ENCODE peak calls at places on chromosomes 13 and 19, in nine cellular contexts. One of them, this sample, is unnamed.
A peak's percentile ranks its signal among the peaks of the same experiment; 100 is the strongest.

GRCh38 chr13:60765700-60766411 is 368.8 kb downstream of the TDRD3 start:
- DNase-seq in AG04450: no peak
- DNase-seq in mammary epithelial cell: no peak
- DNase-seq in heart left ventricle: no peak
- DNase-seq in neural progenitor cell: no peak
- DNase-seq in stomach: no peak
- DNase-seq in adrenal gland: no peak
- DNase-seq in CD4-positive, alpha-beta T cell: no peak
- DNase-seq in lung: peak; percentile 29
- DNase-seq in this sample: no peak

GRCh38 chr13:23619073-23619855 is 49.1 kb downstream of the TNFRSF19 start:
- DNase-seq in mammary epithelial cell: peak; percentile 42
- DNase-seq in CD4-positive, alpha-beta T cell: no peak
- DNase-seq in stomach: no peak
- DNase-seq in neural progenitor cell: no peak
- DNase-seq in adrenal gland: no peak
- DNase-seq in lung: no peak
- DNase-seq in AG04450: no peak
- DNase-seq in heart left ventricle: no peak
- DNase-seq in this sample: no peak

GRCh38 chr13:35964764-35965163 is 166.4 kb downstream of the DCLK1 start:
- DNase-seq in stomach: no peak
- DNase-seq in adrenal gland: no peak
- DNase-seq in CD4-positive, alpha-beta T cell: no peak
- DNase-seq in AG04450: no peak
- DNase-seq in neural progenitor cell: no peak
- DNase-seq in mammary epithelial cell: no peak
- DNase-seq in heart left ventricle: no peak
- DNase-seq in lung: no peak
- DNase-seq in this sample: no peak

GRCh38 chr19:53809518-53810186 is 14.5 kb downstream of the NLRP12 start:
- DNase-seq in AG04450: no peak
- DNase-seq in lung: no peak
- DNase-seq in adrenal gland: no peak
- DNase-seq in mammary epithelial cell: no peak
- DNase-seq in neural progenitor cell: peak; percentile 50
- DNase-seq in CD4-positive, alpha-beta T cell: no peak
- DNase-seq in heart left ventricle: no peak
- DNase-seq in stomach: no peak
- DNase-seq in this sample: no peak

GRCh38 chr13:33262554-33262953 is 23.0 kb downstream of the STARD13 start:
- DNase-seq in AG04450: no peak
- DNase-seq in CD4-positive, alpha-beta T cell: no peak
- DNase-seq in heart left ventricle: no peak
- DNase-seq in stomach: no peak
- DNase-seq in neural progenitor cell: no peak
- DNase-seq in lung: no peak
- DNase-seq in mammary epithelial cell: no peak
- DNase-seq in adrenal gland: no peak
- DNase-seq in this sample: no peak

GRCh38 chr19:20077791-20078463 is at the start of gene ZNF90:
- DNase-seq in stomach: peak; percentile 97
- DNase-seq in CD4-positive, alpha-beta T cell: peak; percentile 80
- DNase-seq in lung: peak; percentile 92
- DNase-seq in mammary epithelial cell: peak; percentile 96
- DNase-seq in heart left ventricle: peak; percentile 97
- DNase-seq in neural progenitor cell: peak; percentile 98
- DNase-seq in AG04450: peak; percentile 92
- DNase-seq in adrenal gland: peak; percentile 91
- DNase-seq in this sample: peak; percentile 83

GRCh38 chr19:47082493-47082892 is 31.1 kb downstream of the ZC3H4 start:
- DNase-seq in CD4-positive, alpha-beta T cell: no peak
- DNase-seq in mammary epithelial cell: no peak
- DNase-seq in lung: no peak
- DNase-seq in neural progenitor cell: no peak
- DNase-seq in AG04450: no peak
- DNase-seq in adrenal gland: no peak
- DNase-seq in heart left ventricle: no peak
- DNase-seq in stomach: no peak
- DNase-seq in this sample: no peak

GRCh38 chr19:771332-771785 is 20.4 kb downstream of the MISP start:
- DNase-seq in lung: no peak
- DNase-seq in mammary epithelial cell: peak; percentile 28
- DNase-seq in heart left ventricle: no peak
- DNase-seq in CD4-positive, alpha-beta T cell: peak; percentile 13
- DNase-seq in neural progenitor cell: peak; percentile 62
- DNase-seq in stomach: no peak
- DNase-seq in adrenal gland: no peak
- DNase-seq in AG04450: no peak
- DNase-seq in this sample: no peak

GRCh38 chr19:40320558-40320935 is 27.6 kb downstream of the C19orf47 start:
- DNase-seq in mammary epithelial cell: no peak
- DNase-seq in CD4-positive, alpha-beta T cell: no peak
- DNase-seq in neural progenitor cell: no peak
- DNase-seq in heart left ventricle: no peak
- DNase-seq in adrenal gland: no peak
- DNase-seq in lung: no peak
- DNase-seq in AG04450: no peak
- DNase-seq in stomach: no peak
- DNase-seq in this sample: no peak

GRCh38 chr19:681029-681626 is 4.9 kb downstream of the FSTL3 start:
- DNase-seq in heart left ventricle: no peak
- DNase-seq in AG04450: no peak
- DNase-seq in mammary epithelial cell: no peak
- DNase-seq in CD4-positive, alpha-beta T cell: peak; percentile 88
- DNase-seq in adrenal gland: peak; percentile 94
- DNase-seq in lung: no peak
- DNase-seq in stomach: peak; percentile 90
- DNase-seq in neural progenitor cell: peak; percentile 94
- DNase-seq in this sample: peak; percentile 32

GRCh38 chr13:93744886-93745285 is 518.3 kb downstream of the GPC6 start:
- DNase-seq in CD4-positive, alpha-beta T cell: no peak
- DNase-seq in AG04450: no peak
- DNase-seq in neural progenitor cell: no peak
- DNase-seq in heart left ventricle: no peak
- DNase-seq in adrenal gland: no peak
- DNase-seq in mammary epithelial cell: no peak
- DNase-seq in stomach: no peak
- DNase-seq in lung: no peak
- DNase-seq in this sample: no peak

GRCh38 chr13:45807520-45808099 is 43.9 kb downstream of the SIAH3 start:
- DNase-seq in AG04450: no peak
- DNase-seq in mammary epithelial cell: peak; percentile 61
- DNase-seq in stomach: peak; percentile 33
- DNase-seq in lung: no peak
- DNase-seq in CD4-positive, alpha-beta T cell: no peak
- DNase-seq in neural progenitor cell: peak; percentile 62
- DNase-seq in adrenal gland: peak; percentile 49
- DNase-seq in heart left ventricle: peak; percentile 53
- DNase-seq in this sample: peak; percentile 15

GRCh38 chr13:55062662-55063061 is 2034.0 kb downstream of the OLFM4 start:
- DNase-seq in mammary epithelial cell: no peak
- DNase-seq in CD4-positive, alpha-beta T cell: no peak
- DNase-seq in adrenal gland: no peak
- DNase-seq in lung: no peak
- DNase-seq in AG04450: no peak
- DNase-seq in neural progenitor cell: no peak
- DNase-seq in heart left ventricle: no peak
- DNase-seq in stomach: no peak
- DNase-seq in this sample: no peak

GRCh38 chr13:80437212-80437611 is 96.3 kb upstream of the SPRY2 start:
- DNase-seq in AG04450: no peak
- DNase-seq in adrenal gland: no peak
- DNase-seq in heart left ventricle: no peak
- DNase-seq in mammary epithelial cell: no peak
- DNase-seq in neural progenitor cell: no peak
- DNase-seq in lung: no peak
- DNase-seq in stomach: no peak
- DNase-seq in CD4-positive, alpha-beta T cell: no peak
- DNase-seq in this sample: no peak

GRCh38 chr13:44136693-44137268 is 236.8 kb upstream of the SERP2 start:
- DNase-seq in mammary epithelial cell: peak; percentile 73
- DNase-seq in CD4-positive, alpha-beta T cell: no peak
- DNase-seq in stomach: no peak
- DNase-seq in adrenal gland: no peak
- DNase-seq in neural progenitor cell: no peak
- DNase-seq in AG04450: no peak
- DNase-seq in heart left ventricle: no peak
- DNase-seq in lung: no peak
- DNase-seq in this sample: no peak

GRCh38 chr13:79508224-79508961 is 27.4 kb downstream of the NDFIP2 start:
- DNase-seq in adrenal gland: no peak
- DNase-seq in AG04450: no peak
- DNase-seq in neural progenitor cell: no peak
- DNase-seq in heart left ventricle: no peak
- DNase-seq in lung: no peak
- DNase-seq in CD4-positive, alpha-beta T cell: no peak
- DNase-seq in mammary epithelial cell: no peak
- DNase-seq in stomach: no peak
- DNase-seq in this sample: no peak

GRCh38 chr13:54185785-54186184 is 1157.2 kb downstream of the OLFM4 start:
- DNase-seq in heart left ventricle: no peak
- DNase-seq in AG04450: no peak
- DNase-seq in stomach: no peak
- DNase-seq in CD4-positive, alpha-beta T cell: no peak
- DNase-seq in neural progenitor cell: peak; percentile 73
- DNase-seq in mammary epithelial cell: no peak
- DNase-seq in adrenal gland: no peak
- DNase-seq in lung: no peak
- DNase-seq in this sample: no peak

GRCh38 chr13:109255457-109255856 is 530.9 kb downstream of the IRS2 start:
- DNase-seq in stomach: no peak
- DNase-seq in CD4-positive, alpha-beta T cell: no peak
- DNase-seq in lung: no peak
- DNase-seq in heart left ventricle: no peak
- DNase-seq in neural progenitor cell: no peak
- DNase-seq in adrenal gland: no peak
- DNase-seq in AG04450: no peak
- DNase-seq in mammary epithelial cell: no peak
- DNase-seq in this sample: no peak
- H3K27me3 ChIP-seq in stomach: no peaks in the 10 kb centered on the region
- H3K27me3 ChIP-seq in CD4-positive, alpha-beta T cell: no peaks in the 10 kb centered on the region
- H3K27me3 ChIP-seq in lung: no peaks in the 10 kb centered on the region
- H3K27me3 ChIP-seq in heart left ventricle: no peaks in the 10 kb centered on the region
- H3K27me3 ChIP-seq in neural progenitor cell: no peaks in the 10 kb centered on the region
- H3K27me3 ChIP-seq in adrenal gland: no peaks in the 10 kb centered on the region
- H3K27me3 ChIP-seq in AG04450: no peaks in the 10 kb centered on the region
- H3K27me3 ChIP-seq in mammary epithelial cell: no peaks in the 10 kb centered on the region
- H3K27me3 ChIP-seq in this sample: no peaks in the 10 kb centered on the region

GRCh38 chr19:38506375-38506722 is 72.9 kb downstream of the RYR1 start:
- DNase-seq in AG04450: no peak
- DNase-seq in lung: no peak
- DNase-seq in adrenal gland: no peak
- DNase-seq in CD4-positive, alpha-beta T cell: no peak
- DNase-seq in neural progenitor cell: no peak
- DNase-seq in mammary epithelial cell: no peak
- DNase-seq in heart left ventricle: no peak
- DNase-seq in stomach: no peak
- DNase-seq in this sample: no peak
- H3K27me3 ChIP-seq in AG04450: peaks cover 2% of the 10 kb centered on the region
- H3K27me3 ChIP-seq in lung: no peaks in the 10 kb centered on the region
- H3K27me3 ChIP-seq in adrenal gland: no peaks in the 10 kb centered on the region
- H3K27me3 ChIP-seq in CD4-positive, alpha-beta T cell: no peaks in the 10 kb centered on the region
- H3K27me3 ChIP-seq in neural progenitor cell: no peaks in the 10 kb centered on the region
- H3K27me3 ChIP-seq in mammary epithelial cell: no peaks in the 10 kb centered on the region
- H3K27me3 ChIP-seq in heart left ventricle: no peaks in the 10 kb centered on the region
- H3K27me3 ChIP-seq in stomach: no peaks in the 10 kb centered on the region
- H3K27me3 ChIP-seq in this sample: no peaks in the 10 kb centered on the region

GRCh38 chr13:99987180-99988047 is 5.8 kb downstream of the ZIC2 start:
- DNase-seq in lung: no peak
- DNase-seq in neural progenitor cell: peak; percentile 71
- DNase-seq in mammary epithelial cell: no peak
- DNase-seq in adrenal gland: no peak
- DNase-seq in CD4-positive, alpha-beta T cell: no peak
- DNase-seq in heart left ventricle: no peak
- DNase-seq in AG04450: no peak
- DNase-seq in stomach: no peak
- DNase-seq in this sample: no peak

GRCh38 chr13:99986751-99987150 is 5.2 kb downstream of the ZIC2 start:
- DNase-seq in adrenal gland: no peak
- DNase-seq in CD4-positive, alpha-beta T cell: no peak
- DNase-seq in AG04450: no peak
- DNase-seq in mammary epithelial cell: no peak
- DNase-seq in stomach: no peak
- DNase-seq in neural progenitor cell: peak; percentile 53
- DNase-seq in heart left ventricle: no peak
- DNase-seq in lung: no peak
- DNase-seq in this sample: no peak

GRCh38 chr13:99985243-99985874 is 3.8 kb downstream of the ZIC2 start:
- DNase-seq in heart left ventricle: no peak
- DNase-seq in neural progenitor cell: peak; percentile 73
- DNase-seq in stomach: no peak
- DNase-seq in CD4-positive, alpha-beta T cell: no peak
- DNase-seq in adrenal gland: no peak
- DNase-seq in lung: no peak
- DNase-seq in mammary epithelial cell: no peak
- DNase-seq in AG04450: no peak
- DNase-seq in this sample: no peak

GRCh38 chr13:99984463-99985242 is 3.1 kb downstream of the ZIC2 start:
- DNase-seq in adrenal gland: no peak
- DNase-seq in stomach: no peak
- DNase-seq in heart left ventricle: no peak
- DNase-seq in mammary epithelial cell: no peak
- DNase-seq in AG04450: no peak
- DNase-seq in neural progenitor cell: peak; percentile 65
- DNase-seq in CD4-positive, alpha-beta T cell: no peak
- DNase-seq in lung: no peak
- DNase-seq in this sample: no peak

DNA sequence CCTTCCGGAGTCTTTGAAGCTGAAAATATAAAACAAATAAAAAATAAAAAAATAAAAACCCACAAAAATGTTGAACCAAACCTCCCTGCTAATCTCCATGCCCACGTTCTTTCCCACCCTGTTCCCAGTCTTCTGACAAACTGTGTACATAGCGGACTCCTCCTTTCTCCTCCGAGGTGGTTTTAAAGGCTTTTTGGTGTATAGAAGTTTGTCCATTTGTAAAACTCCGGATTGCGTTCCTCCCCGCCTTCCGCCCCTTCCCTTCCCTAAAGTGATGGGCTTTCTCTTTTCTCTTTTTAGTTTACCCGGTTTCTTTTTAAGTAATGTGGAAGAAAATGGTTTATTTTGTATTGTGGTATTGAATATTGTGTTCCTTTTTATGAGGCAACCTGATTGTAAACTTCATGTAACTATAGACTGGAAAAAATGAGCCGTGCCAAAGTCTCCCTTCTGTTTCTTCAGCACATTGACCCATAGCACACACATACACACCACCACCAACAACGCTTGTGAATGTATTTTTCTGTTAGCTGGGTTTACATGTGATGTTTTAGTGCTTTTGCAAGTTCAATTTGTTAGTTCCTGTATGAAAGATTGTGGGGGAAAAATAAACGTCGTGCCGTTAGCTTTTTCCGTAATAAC is 4.4 kb downstream of the ZIC2 start:
- DNase-seq in lung: no peak
- DNase-seq in CD4-positive, alpha-beta T cell: no peak
- DNase-seq in heart left ventricle: no peak
- DNase-seq in mammary epithelial cell: no peak
- DNase-seq in stomach: no peak
- DNase-seq in neural progenitor cell: peak; percentile 27
- DNase-seq in adrenal gland: no peak
- DNase-seq in AG04450: no peak
- DNase-seq in this sample: no peak
- H3K27me3 ChIP-seq in lung: peaks cover 28% of the 10 kb centered on the region
- H3K27me3 ChIP-seq in CD4-positive, alpha-beta T cell: peaks cover 93% of the 10 kb centered on the region
- H3K27me3 ChIP-seq in heart left ventricle: peaks cover 95% of the 10 kb centered on the region
- H3K27me3 ChIP-seq in mammary epithelial cell: peaks cover 64% of the 10 kb centered on the region
- H3K27me3 ChIP-seq in stomach: peaks cover 81% of the 10 kb centered on the region
- H3K27me3 ChIP-seq in neural progenitor cell: peaks cover 37% of the 10 kb centered on the region
- H3K27me3 ChIP-seq in adrenal gland: peaks cover 94% of the 10 kb centered on the region
- H3K27me3 ChIP-seq in AG04450: peaks cover 85% of the 10 kb centered on the region
- H3K27me3 ChIP-seq in this sample: peaks cover 48% of the 10 kb centered on the region

GRCh38 chr13:112103260-112103843 is 36.4 kb downstream of the SOX1 start:
- DNase-seq in mammary epithelial cell: no peak
- DNase-seq in neural progenitor cell: peak; percentile 76
- DNase-seq in CD4-positive, alpha-beta T cell: no peak
- DNase-seq in adrenal gland: no peak
- DNase-seq in AG04450: no peak
- DNase-seq in stomach: no peak
- DNase-seq in heart left ventricle: no peak
- DNase-seq in lung: no peak
- DNase-seq in this sample: no peak
- H3K27me3 ChIP-seq in mammary epithelial cell: peaks cover 9% of the 10 kb centered on the region
- H3K27me3 ChIP-seq in neural progenitor cell: peaks cover 49% of the 10 kb centered on the region
- H3K27me3 ChIP-seq in CD4-positive, alpha-beta T cell: peaks cover 63% of the 10 kb centered on the region
- H3K27me3 ChIP-seq in adrenal gland: peaks cover 57% of the 10 kb centered on the region
- H3K27me3 ChIP-seq in AG04450: peaks cover 4% of the 10 kb centered on the region
- H3K27me3 ChIP-seq in stomach: peaks cover 17% of the 10 kb centered on the region
- H3K27me3 ChIP-seq in heart left ventricle: peaks cover 59% of the 10 kb centered on the region
- H3K27me3 ChIP-seq in lung: peaks cover 14% of the 10 kb centered on the region
- H3K27me3 ChIP-seq in this sample: peaks cover 4% of the 10 kb centered on the region